ENCODE peak calls at places on chromosome 11, in seven cellular contexts. F is thoracic aorta; C is HepG2; J is HCT116; U is CD8-positive, alpha-beta T cell; A is fibroblast of lung; Z is right atrium auricular region. M is an unnamed sample.

GRCh38 chr11:111379500-111380136 is 543 bp upstream of the POU2AF1 start:
- DNase-seq in U (no peak), C (no peak), Z (no peak), J (no peak), A (no peak), F (no peak), M (no peak)

GRCh38 chr11:83282084-83282716 is 4.0 kb downstream of the CCDC90B start:
- DNase-seq in F (no peak), J (no peak), Z (no peak), A (no peak), U (no peak), C (no peak), M (no peak)

GRCh38 chr11:113615773-113616172 is 90.3 kb downstream of the TMPRSS5 start:
- DNase-seq in J (no peak), C (no peak), U (no peak), F (no peak), Z (no peak), A (no peak), M (no peak)

GRCh38 chr11:58227956-58228615 is 632 bp downstream of the OR10Q1 start:
- DNase-seq in U (no peak), J (no peak), Z (no peak), F (no peak), C (no peak), A (no peak), M (no peak)

GRCh38 chr11:72751293-72752087 is 718 bp downstream of the ARAP1 start:
- DNase-seq in J (no peak), F (no peak), Z (no peak), C (no peak), A (no peak), U (no peak), M (no peak)

GRCh38 chr11:23727821-23728220 is 769.0 kb upstream of the LUZP2 start:
- DNase-seq in F (no peak), A (peak), Z (no peak), C (no peak), U (no peak), J (no peak), M (peak)

GRCh38 chr11:2932850-2933251 is 3.6 kb upstream of the PHLDA2 start:
- DNase-seq in C (no peak), F (no peak), J (no peak), Z (no peak), U (no peak), A (peak), M (no peak)

GRCh38 chr11:2482745-2483144 is 37.9 kb downstream of the KCNQ1 start:
- DNase-seq in F (no peak), C (no peak), Z (no peak), J (no peak), U (no peak), A (no peak), M (no peak)

GRCh38 chr11:104534268-104534667 is 364.0 kb downstream of the CASP12 start:
- DNase-seq in C (no peak), Z (no peak), J (no peak), A (peak), F (no peak), U (no peak), M (peak)

GRCh38 chr11:121722431-121723256 is 269.9 kb upstream of the SORL1-AS1 start:
- DNase-seq in Z (peak), C (peak), U (no peak), A (peak), F (peak), J (no peak), M (peak)

DNA sequence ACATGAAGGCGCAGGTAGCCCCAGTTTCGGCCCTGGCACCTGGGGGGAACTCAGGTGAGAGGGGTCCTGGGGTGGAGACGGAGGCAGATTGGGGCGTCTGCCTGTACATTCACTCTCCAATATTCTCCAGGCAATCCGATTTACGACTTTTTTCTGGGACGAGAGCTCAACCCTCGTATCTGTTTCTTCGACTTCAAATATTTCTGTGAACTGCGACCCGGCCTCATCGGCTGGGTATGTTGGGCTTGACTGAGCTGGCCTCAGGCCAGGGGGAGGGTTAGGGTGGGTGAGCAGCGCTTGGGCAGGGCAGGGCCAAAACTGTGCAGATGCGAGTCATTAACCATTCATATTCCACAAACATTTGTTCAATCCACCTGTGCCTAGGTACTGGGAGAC is 1.7 kb downstream of the TM7SF2 start:
- DNase-seq in J (no peak), A (peak), C (no peak), F (no peak), Z (no peak), U (no peak), M (no peak)
- H3K4me3 ChIP-seq in J (peak), A (peak), C (peak), F (peak), Z (peak), U (peak), M (peak)

GRCh38 chr11:120212926-120213325 is 2.1 kb downstream of the OAF start:
- DNase-seq in Z (no peak), C (no peak), A (no peak), U (no peak), F (no peak), J (no peak), M (no peak)

GRCh38 chr11:120209750-120210650 is 832 bp upstream of the OAF start:
- DNase-seq in F (no peak), Z (no peak), C (no peak), U (peak), A (no peak), J (no peak), M (no peak)

GRCh38 chr11:120212259-120212888 is 1.5 kb downstream of the OAF start:
- DNase-seq in U (no peak), C (no peak), F (no peak), A (no peak), Z (no peak), J (no peak), M (no peak)

GRCh38 chr11:120211522-120212258 is 858 bp downstream of the OAF start:
- DNase-seq in J (no peak), Z (no peak), C (no peak), A (no peak), U (no peak), F (no peak), M (no peak)

GRCh38 chr11:120210651-120211521 is at the start of gene OAF:
- DNase-seq in F (no peak), Z (peak), C (peak), A (peak), J (peak), U (peak), M (peak)
- TF ChIP-seq CTCF in F (peak), Z (no peak), C (peak), A (no peak), J (no peak), U (no peak), M (no peak)

DNA sequence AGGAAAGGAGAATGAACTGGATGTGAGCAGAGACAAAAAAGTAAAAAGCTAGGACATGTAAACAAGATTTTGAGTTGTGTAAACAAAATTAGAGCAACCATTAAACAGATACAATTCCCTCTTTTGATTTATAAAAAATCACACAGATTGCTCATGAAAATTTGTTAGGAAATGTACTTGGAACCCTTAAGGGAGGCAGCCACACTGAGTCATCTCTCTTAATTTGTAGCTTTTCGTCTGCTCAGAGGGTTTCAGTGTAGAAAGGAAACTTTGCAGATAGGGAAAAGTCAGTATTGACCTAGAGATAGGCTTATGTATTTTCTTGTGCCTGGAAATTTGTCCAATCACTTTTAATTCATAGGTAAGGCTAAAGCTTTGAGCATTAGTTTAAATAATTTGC is 49.6 kb upstream of the ME3 start:
- DNase-seq in Z (no peak), J (no peak), U (no peak), C (no peak), A (peak), F (no peak), M (no peak)
- H3K27ac ChIP-seq in Z (no peak), J (no peak), U (no peak), C (no peak), A (peak), F (no peak), M (no peak)

DNA sequence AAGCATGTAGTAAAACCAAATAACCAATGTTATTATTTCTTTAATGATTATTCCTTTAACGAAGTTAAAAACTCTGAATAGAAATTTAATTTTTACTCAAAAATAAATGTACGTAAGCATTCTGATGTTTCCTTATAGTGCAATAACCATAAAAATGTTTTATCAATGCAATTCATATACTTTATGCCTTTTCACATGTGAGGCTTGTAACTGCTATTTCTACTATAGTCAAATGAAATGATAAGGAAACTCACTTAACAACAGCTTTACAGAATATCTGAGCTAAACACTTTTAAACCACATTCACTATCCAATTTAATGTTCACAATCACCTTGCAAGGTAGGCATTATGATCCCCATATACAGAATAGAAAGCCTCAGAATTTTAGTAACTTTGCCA is 17.4 kb downstream of the BTBD10 start:
- DNase-seq in U (no peak), C (no peak), A (no peak), Z (no peak), J (no peak), F (no peak), M (no peak)
- H3K4me3 ChIP-seq in U (no peak), C (no peak), A (no peak), Z (no peak), J (no peak), F (no peak), M (no peak)

DNA sequence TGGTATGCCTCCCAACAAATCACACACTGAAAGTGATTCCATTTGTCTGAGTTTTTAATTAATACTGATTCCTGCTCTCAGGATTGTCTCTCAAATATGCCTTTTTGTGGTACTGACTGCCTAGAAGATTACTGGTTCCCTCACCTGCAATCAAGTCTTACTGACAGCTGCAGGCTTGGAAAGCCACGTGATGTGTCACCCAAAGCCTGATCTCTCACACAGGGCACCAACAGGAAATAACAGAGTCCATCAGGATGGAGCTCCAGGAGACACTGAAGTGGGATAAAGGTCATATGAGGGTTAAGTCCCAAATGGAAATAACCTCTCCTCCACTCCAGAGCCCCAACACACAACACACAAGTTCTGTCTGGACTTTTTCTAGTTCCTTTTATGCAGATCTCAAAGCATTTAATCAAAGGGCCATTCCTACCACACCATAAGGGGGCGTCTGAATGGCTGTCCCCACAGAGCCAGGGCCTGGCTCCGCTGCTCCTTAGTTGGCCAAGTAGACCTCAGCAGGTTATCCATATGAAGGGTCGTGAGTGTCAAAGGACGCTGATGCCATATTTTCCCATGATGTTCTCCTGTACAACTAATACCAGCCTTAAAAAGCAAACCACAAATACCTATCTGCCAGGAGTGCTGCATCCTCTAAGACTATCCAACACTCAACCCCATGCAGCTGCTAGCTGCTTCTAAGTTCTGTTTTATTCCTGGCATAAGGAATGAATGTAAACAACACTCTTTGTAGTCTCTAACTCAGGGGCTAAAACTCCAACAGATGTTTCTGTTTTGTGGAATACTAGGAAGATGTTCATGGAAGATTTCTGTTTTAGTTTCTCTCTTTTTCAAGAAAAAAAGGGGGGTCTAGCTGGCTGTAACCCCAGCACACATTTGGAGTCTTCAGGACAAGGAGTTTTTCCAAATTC is 13.0 kb downstream of the SCUBE2 start:
- DNase-seq in Z (no peak), U (no peak), F (no peak), A (no peak), J (no peak), C (no peak), M (peak)
- TF ChIP-seq CTCF in Z (no peak), U (no peak), F (no peak), A (no peak), J (no peak), C (peak), M (peak)

DNA sequence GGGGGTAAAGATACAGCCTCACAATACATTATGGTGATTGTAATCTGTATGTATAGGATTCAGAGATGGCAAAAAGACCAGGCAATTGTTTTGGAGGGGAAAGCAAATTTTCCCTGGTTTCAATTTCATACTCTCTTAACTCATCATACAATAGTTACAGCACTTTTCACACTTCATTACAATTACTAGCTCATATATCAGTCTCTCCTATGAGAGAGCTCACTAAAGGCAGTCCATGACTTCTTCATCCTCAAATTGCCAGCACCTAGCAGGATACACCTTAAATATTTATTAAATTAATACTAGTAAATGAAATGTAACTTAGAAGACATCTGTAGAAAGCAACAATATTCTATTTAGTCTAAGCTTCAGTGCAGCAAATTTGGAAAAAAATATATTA is 28.0 kb downstream of the PICALM start:
- DNase-seq in U (no peak), Z (no peak), A (no peak), C (no peak), F (no peak), J (no peak), M (no peak)
- H3K27ac ChIP-seq in U (no peak), Z (peak), A (no peak), C (no peak), F (peak), J (no peak), M (no peak)

GRCh38 chr11:32435152-32435480 is 223 bp downstream of the WT1 start:
- DNase-seq in A (no peak), F (no peak), Z (no peak), J (no peak), U (no peak), C (no peak), M (no peak)
- H3K4me3 ChIP-seq in A (no peak), F (peak), Z (peak), J (no peak), U (no peak), C (peak), M (no peak)